ENCODE peak calls at places on chromosomes 2 and 18, in nine cellular contexts. V is K562; I is ELF-1; U is HEK293T; F is activated CD4-positive, CD25-positive, alpha-beta regulatory T cell treated with anti-CD3 and anti-CD28 coated beads, Interleukin-2, amount 50 U/mL, for 72 hours; H is T-helper 1 cell; X is CD4-positive, alpha-beta T cell; D is Peyer's patch; C is right lobe of liver. G is an unnamed sample.

GRCh38 chr2:7309567-7309966 is 392.4 kb downstream of the RNF144A start:
- DNase-seq in C (no peak), D (no peak), F (no peak), I (no peak), H (no peak), V (no peak), U (no peak), X (no peak), G (no peak)

GRCh38 chr2:195709901-195710300 is 52.9 kb downstream of the SLC39A10 start:
- DNase-seq in D (no peak), F (no peak), U (no peak), H (no peak), V (no peak), X (no peak), I (no peak), C (no peak), G (no peak)

GRCh38 chr18:13539050-13539449 is 187.3 kb downstream of the FAM210A start:
- DNase-seq in D (no peak), C (no peak), X (no peak), I (no peak), H (no peak), U (no peak), V (no peak), F (no peak), G (no peak)

GRCh38 chr2:172101707-172102158 is 967 bp downstream of the DLX2 start:
- DNase-seq in V (no peak), D (peak; percentile 56), U (no peak), H (no peak), F (no peak), I (no peak), X (no peak), C (no peak), G (no peak)

GRCh38 chr18:9434240-9434701 is 41.0 kb upstream of the RALBP1 start:
- DNase-seq in D (no peak), X (no peak), C (no peak), U (no peak), V (no peak), H (no peak), I (peak; percentile 77), F (no peak), G (no peak)

GRCh38 chr2:230905448-230906430 is 19.3 kb downstream of the GPR55 start:
- DNase-seq in I (peak; percentile 86), U (no peak), C (peak; percentile 46), H (peak; percentile 24), V (peak; percentile 19), F (peak; percentile 67), X (peak; percentile 61), D (no peak), G (no peak)

GRCh38 chr2:238423561-238424312 is 3.0 kb upstream of the ASB1 start:
- DNase-seq in H (no peak), F (no peak), C (no peak), V (no peak), X (no peak), I (no peak), U (no peak), D (no peak), G (no peak)

GRCh38 chr2:235516257-235516656 is 22.4 kb downstream of the AGAP1 start:
- DNase-seq in D (no peak), I (no peak), H (no peak), C (no peak), F (no peak), X (no peak), V (no peak), U (no peak), G (no peak)

GRCh38 chr2:226813148-226813701 is 13.6 kb upstream of the IRS1 start:
- DNase-seq in I (no peak), F (no peak), D (no peak), U (no peak), X (no peak), V (no peak), C (no peak), H (no peak), G (no peak)

GRCh38 chr2:239398536-239398935 is 2.3 kb downstream of the HDAC4 start:
- DNase-seq in C (no peak), F (no peak), D (peak; percentile 29), H (no peak), X (no peak), U (no peak), I (peak; percentile 30), V (no peak), G (no peak)

GRCh38 chr18:68724021-68724420 is 9.1 kb upstream of the TMX3 start:
- DNase-seq in I (peak; percentile 91), C (no peak), X (no peak), F (no peak), V (no peak), U (no peak), H (no peak), D (no peak), G (no peak)

GRCh38 chr2:237904806-237905599 is 45.6 kb downstream of the RAMP1 start:
- DNase-seq in V (peak; percentile 13), I (no peak), X (no peak), F (no peak), H (no peak), U (no peak), D (no peak), C (peak; percentile 44), G (no peak)

GRCh38 chr2:229728360-229728759 is 14.0 kb upstream of the DNER start:
- DNase-seq in X (no peak), U (no peak), H (no peak), V (no peak), D (no peak), C (no peak), I (no peak), F (no peak), G (no peak)

GRCh38 chr2:43149482-43150107 is 76.8 kb downstream of the ZFP36L2 start:
- DNase-seq in F (no peak), U (no peak), H (no peak), I (no peak), X (no peak), C (no peak), D (no peak), V (no peak), G (no peak)

GRCh38 chr2:240452471-240453256 is 17.2 kb downstream of the GPC1 start:
- DNase-seq in X (no peak), D (peak; percentile 65), C (peak; percentile 72), F (no peak), I (no peak), H (no peak), U (peak; percentile 72), V (peak; percentile 93), G (no peak)

GRCh38 chr2:64606495-64607363 is 47.0 kb downstream of the SERTAD2 start:
- DNase-seq in I (peak; percentile 92), X (peak; percentile 74), D (peak; percentile 89), C (peak; percentile 85), H (peak; percentile 69), V (peak; percentile 92), F (peak; percentile 83), U (no peak), G (peak; percentile 87)

GRCh38 chr2:45469314-45470099 is 141.6 kb downstream of the SRBD1 start:
- DNase-seq in C (no peak), H (no peak), U (no peak), I (no peak), X (no peak), D (no peak), F (no peak), V (no peak), G (peak; percentile 41)

GRCh38 chr2:200306969-200307811 is 697 bp downstream of the SPATS2L start:
- DNase-seq in D (peak; percentile 80), I (peak; percentile 27), X (peak; percentile 7), U (peak; percentile 55), H (no peak), V (peak; percentile 31), C (peak; percentile 66), F (peak; percentile 50), G (peak; percentile 26)

GRCh38 chr2:128413718-128414341 is 95.2 kb upstream of the HS6ST1 start:
- DNase-seq in F (no peak), X (no peak), H (no peak), C (no peak), I (peak; percentile 50), U (no peak), D (no peak), V (no peak), G (no peak)

G was measured in tibial nerve.